ENCODE peak calls at places on chromosome 18, in seven cellular contexts. E, B, F, I, C, J and M are unnamed samples.

GRCh38 chr18:74418023-74418422 is 39.1 kb downstream of the DIPK1C start:
- DNase-seq in E (no peak), B (no peak), F (no peak), I (no peak), C (no peak), J (no peak), M (no peak)

GRCh38 chr18:33924576-33924975 is 300.1 kb downstream of the NOL4 start:
- DNase-seq in E (no peak), B (no peak), F (no peak), I (no peak), C (no peak), J (no peak), M (no peak)

GRCh38 chr18:68172842-68173549 is 541.9 kb downstream of the TMX3 start:
- DNase-seq in E (no peak), B (no peak), F (no peak), I (no peak), C (no peak), J (no peak), M (no peak)

GRCh38 chr18:5890606-5891360 is 4.5 kb downstream of the TMEM200C start:
- DNase-seq in E (peak), B (no peak), F (peak), I (peak), C (no peak), J (no peak), M (peak)

GRCh38 chr18:79629249-79629558 is 50.4 kb upstream of the CTDP1 start:
- DNase-seq in E (no peak), B (no peak), F (no peak), I (no peak), C (no peak), J (no peak), M (no peak)

GRCh38 chr18:44507729-44508325 is 172.9 kb upstream of the SETBP1 start:
- DNase-seq in E (peak), B (no peak), F (no peak), I (no peak), C (peak), J (no peak), M (no peak)

GRCh38 chr18:23433360-23433759 is 19.7 kb upstream of the RIOK3 start:
- DNase-seq in E (no peak), B (peak), F (peak), I (peak), C (no peak), J (no peak), M (no peak)

GRCh38 chr18:31206787-31207381 is 44.2 kb upstream of the DSC1 start:
- DNase-seq in E (peak), B (no peak), F (peak), I (no peak), C (no peak), J (no peak), M (peak)

GRCh38 chr18:58605027-58606020 is 23.6 kb downstream of the ALPK2 start:
- DNase-seq in E (no peak), B (peak), F (no peak), I (peak), C (peak), J (no peak), M (no peak)

GRCh38 chr18:11391636-11392035 is 217.8 kb upstream of the SLC35G4 start:
- DNase-seq in E (no peak), B (no peak), F (no peak), I (peak), C (no peak), J (no peak), M (no peak)

GRCh38 chr18:41396211-41396610 is 558.8 kb upstream of the PIK3C3 start:
- DNase-seq in E (no peak), B (no peak), F (no peak), I (no peak), C (no peak), J (no peak), M (no peak)

GRCh38 chr18:80198391-80198790 is 48.9 kb downstream of the PARD6G start:
- DNase-seq in E (no peak), B (no peak), F (no peak), I (no peak), C (no peak), J (no peak), M (no peak)

GRCh38 chr18:60935046-60935445 is 398.2 kb upstream of the CDH20 start:
- DNase-seq in E (no peak), B (peak), F (no peak), I (peak), C (no peak), J (no peak), M (no peak)

GRCh38 chr18:36309436-36310391 is 12.2 kb downstream of the FHOD3 start:
- DNase-seq in E (no peak), B (peak), F (no peak), I (peak), C (no peak), J (peak), M (no peak)

GRCh38 chr18:34322365-34323289 is 97.9 kb upstream of the NOL4 start:
- DNase-seq in E (peak), B (peak), F (peak), I (peak), C (no peak), J (no peak), M (peak)

GRCh38 chr18:59268722-59269562 is 4.3 kb downstream of the RAX start:
- DNase-seq in E (peak), B (no peak), F (no peak), I (peak), C (no peak), J (no peak), M (peak)

DNA sequence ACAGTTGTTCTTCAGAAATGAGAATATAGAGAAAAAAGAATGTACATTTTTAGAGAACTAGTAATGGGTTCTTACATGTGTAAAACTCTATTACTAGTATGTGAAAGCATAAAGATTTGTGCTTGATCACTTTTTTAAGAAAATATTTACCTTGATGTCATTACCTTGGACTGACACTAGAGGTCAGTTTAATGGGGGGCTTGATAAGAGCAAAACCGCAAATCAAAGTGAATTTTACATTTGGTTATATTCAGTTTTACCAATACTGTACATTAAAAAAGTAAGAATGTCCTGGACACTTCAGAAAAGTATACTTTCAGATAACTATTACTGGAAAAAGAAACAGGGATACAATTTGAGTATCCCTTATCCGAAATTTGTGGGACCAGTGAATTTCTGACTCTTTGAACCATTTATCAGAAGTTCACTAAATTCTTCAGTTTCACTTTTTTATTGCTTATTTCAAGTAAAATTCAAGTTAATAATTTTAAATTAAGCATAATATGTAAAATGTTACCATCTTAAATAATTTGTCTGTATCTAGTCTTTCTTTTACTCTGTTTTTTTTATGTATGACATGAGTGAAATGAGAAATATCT is 1149.5 kb downstream of the DSC3 start:
- DNase-seq in E (no peak), B (peak), F (no peak), I (no peak), C (no peak), J (no peak), M (no peak)
- TF ChIP-seq CTCF in E (peak), B (peak), F (no peak), I (peak), C (no peak), J (peak), M (peak)

DNA sequence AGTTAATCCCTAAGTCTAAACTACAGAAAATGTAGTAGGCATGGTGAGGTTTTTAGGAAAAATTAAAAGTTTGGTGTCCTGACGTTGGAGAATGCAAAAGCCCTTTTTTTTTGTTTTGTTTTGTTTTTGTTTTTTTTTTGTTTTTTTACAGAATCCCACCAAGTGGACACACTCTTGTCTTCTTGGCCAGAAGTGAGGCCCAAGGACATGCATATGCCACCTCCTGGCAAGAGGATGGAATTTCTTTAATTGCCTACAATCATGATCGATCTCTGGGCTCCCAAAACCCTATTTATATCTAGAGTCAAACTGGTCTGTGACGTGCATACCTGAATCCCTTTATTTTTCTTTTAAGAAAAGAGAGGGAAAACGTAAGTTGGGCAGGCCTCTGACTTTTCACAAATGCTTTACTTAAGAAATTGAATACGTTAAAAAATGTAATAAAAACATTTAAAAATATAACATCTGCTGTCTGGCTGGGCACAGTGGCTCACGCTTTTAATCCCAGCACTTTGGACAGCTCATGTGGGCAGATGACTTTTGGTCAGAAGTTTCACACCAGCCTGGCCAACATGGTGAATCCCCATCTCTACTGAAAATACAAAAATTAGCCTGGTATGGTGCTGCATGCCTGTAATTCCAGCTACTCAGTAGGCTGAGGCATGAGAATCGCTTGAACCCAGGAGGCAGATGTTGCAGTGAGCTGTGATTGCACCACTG is 502.7 kb downstream of the CBLN2 start:
- DNase-seq in E (no peak), B (no peak), F (no peak), I (no peak), C (no peak), J (no peak), M (no peak)
- TF ChIP-seq CTCF in E (no peak), B (no peak), F (no peak), I (no peak), C (no peak), J (peak), M (no peak)

GRCh38 chr18:8063733-8064132 is 496.6 kb downstream of the PTPRM start:
- DNase-seq in E (no peak), B (no peak), F (no peak), I (no peak), C (no peak), J (no peak), M (no peak)
- TF ChIP-seq CTCF in E (no peak), B (no peak), F (no peak), I (no peak), C (no peak), J (no peak), M (no peak)

GRCh38 chr18:62399306-62399705 is 74.2 kb downstream of the TNFRSF11A start:
- DNase-seq in E (no peak), B (no peak), F (peak), I (no peak), C (no peak), J (no peak), M (no peak)

GRCh38 chr18:62398291-62398690 is 73.2 kb downstream of the TNFRSF11A start:
- DNase-seq in E (no peak), B (no peak), F (no peak), I (no peak), C (no peak), J (no peak), M (no peak)

GRCh38 chr18:62400916-62401315 is 75.8 kb downstream of the TNFRSF11A start:
- DNase-seq in E (no peak), B (no peak), F (no peak), I (no peak), C (no peak), J (no peak), M (no peak)

GRCh38 chr18:62402342-62402948 is 77.3 kb downstream of the TNFRSF11A start:
- DNase-seq in E (no peak), B (no peak), F (no peak), I (no peak), C (no peak), J (no peak), M (no peak)

DNA sequence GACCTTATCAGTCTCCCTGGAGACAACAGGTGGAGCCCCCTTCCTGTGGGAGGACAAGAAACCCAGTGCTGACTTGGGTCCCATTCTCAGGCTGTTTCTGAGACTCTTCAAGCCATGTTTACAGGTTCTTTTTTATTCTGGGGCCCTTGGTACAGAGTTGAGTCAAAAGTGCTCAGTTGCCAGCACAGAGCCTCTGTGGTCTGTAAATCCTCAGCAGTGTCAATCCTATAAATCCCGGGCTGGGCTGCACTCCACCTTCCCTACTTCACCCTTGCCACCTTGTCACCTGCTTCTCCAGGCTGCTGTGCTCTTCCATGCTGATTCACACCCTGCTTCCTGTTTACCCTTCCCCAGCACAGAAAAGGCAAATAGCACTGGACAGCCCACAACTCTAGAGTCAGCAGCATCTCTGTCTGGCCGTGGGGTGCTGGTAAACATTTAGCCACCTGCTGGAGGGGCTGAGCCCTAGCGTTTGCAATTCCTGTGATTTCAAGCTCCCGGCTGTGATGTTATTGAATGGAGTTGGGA is 74.7 kb downstream of the TNFRSF11A start:
- DNase-seq in E (no peak), B (no peak), F (peak), I (no peak), C (no peak), J (no peak), M (no peak)
- TF ChIP-seq CTCF in E (no peak), B (no peak), F (peak), I (no peak), C (no peak), J (peak), M (peak)

GRCh38 chr18:666177-666576 is 8.7 kb downstream of the TYMS start:
- DNase-seq in E (no peak), B (no peak), F (no peak), I (no peak), C (no peak), J (no peak), M (no peak)
- TF ChIP-seq CTCF in E (peak), B (peak), F (no peak), I (no peak), C (no peak), J (peak), M (peak)

GRCh38 chr18:47997338-47997780 is 66.9 kb upstream of the SMAD2 start:
- DNase-seq in E (no peak), B (no peak), F (no peak), I (peak), C (no peak), J (peak), M (no peak)
- TF ChIP-seq CTCF in E (peak), B (peak), F (peak), I (peak), C (peak), J (peak), M (peak)

DNA sequence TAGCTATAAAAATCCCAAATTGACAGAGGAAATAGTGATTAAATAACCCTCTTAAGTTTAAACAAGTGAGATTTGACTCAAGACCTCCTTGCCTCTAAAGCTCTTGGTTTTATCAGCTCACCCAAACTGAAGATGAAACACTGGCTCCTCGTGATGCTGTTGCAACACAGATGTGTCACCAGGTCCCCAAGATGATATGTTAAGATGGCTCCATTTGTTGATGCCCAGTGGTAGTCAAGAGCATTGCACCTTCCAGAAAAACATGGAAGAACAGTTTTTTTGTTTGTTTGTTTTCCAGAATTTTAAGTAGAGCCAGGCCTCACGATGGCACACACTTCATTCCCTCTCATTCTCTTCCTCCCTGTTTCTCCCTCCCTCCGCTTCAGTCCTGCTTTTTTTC is 399.8 kb downstream of the TXNL1 start:
- DNase-seq in E (no peak), B (no peak), F (no peak), I (peak), C (no peak), J (no peak), M (no peak)
- TF ChIP-seq CTCF in E (no peak), B (peak), F (no peak), I (no peak), C (no peak), J (peak), M (no peak)